ENCODE peak calls at places on chromosomes 7 and 10, in ten cellular contexts. W, T, F, M, P, I, V, J, R and Y are unnamed samples.

GRCh38 chr7:116188-116981 is 76.0 kb upstream of the FAM20C start:
- DNase-seq in W (no peak), T (no peak), F (no peak), M (no peak), P (no peak), I (no peak), V (no peak), J (no peak), R (no peak), Y (no peak)

GRCh38 chr10:79298403-79299244 is 48.6 kb upstream of the PPIF start:
- DNase-seq in W (peak; percentile 68), T (no peak), F (peak; percentile 86), M (peak; percentile 77), P (peak; percentile 87), I (no peak), V (peak; percentile 74), J (peak; percentile 82), R (peak; percentile 99), Y (no peak)

GRCh38 chr10:21087476-21087875 is 190.4 kb upstream of the NEBL start:
- DNase-seq in W (no peak), T (no peak), F (no peak), M (no peak), P (no peak), I (no peak), V (no peak), J (no peak), R (no peak), Y (no peak)

GRCh38 chr7:151115836-151116418 is 29.7 kb downstream of the AGAP3 start:
- DNase-seq in W (peak; percentile 84), T (peak; percentile 92), F (no peak), M (peak; percentile 86), P (no peak), I (no peak), V (no peak), J (no peak), R (no peak), Y (no peak)

GRCh38 chr10:133567119-133567518 is 1.7 kb upstream of the SYCE1 start:
- DNase-seq in W (no peak), T (peak; percentile 54), F (no peak), M (no peak), P (no peak), I (no peak), V (no peak), J (no peak), R (no peak), Y (no peak)

GRCh38 chr7:102874166-102874829 is 38.5 kb upstream of the LRRC17 start:
- DNase-seq in W (no peak), T (no peak), F (peak; percentile 46), M (no peak), P (peak; percentile 78), I (no peak), V (no peak), J (no peak), R (peak; percentile 94), Y (peak; percentile 75)

GRCh38 chr7:134777470-134777869 is 2.0 kb upstream of the CALD1 start:
- DNase-seq in W (no peak), T (no peak), F (no peak), M (no peak), P (peak; percentile 35), I (no peak), V (no peak), J (no peak), R (peak; percentile 62), Y (no peak)

GRCh38 chr7:1458676-1459511 is at the start of gene MICALL2:
- DNase-seq in W (peak; percentile 80), T (peak; percentile 96), F (peak; percentile 62), M (peak; percentile 90), P (peak; percentile 84), I (peak; percentile 16), V (peak; percentile 92), J (peak; percentile 57), R (peak; percentile 85), Y (no peak)

GRCh38 chr7:9189683-9190082 is 756.3 kb downstream of the NXPH1 start:
- DNase-seq in W (no peak), T (no peak), F (no peak), M (no peak), P (no peak), I (no peak), V (no peak), J (no peak), R (no peak), Y (no peak)

GRCh38 chr7:139775829-139776266 is 1.9 kb downstream of the HIPK2 start:
- DNase-seq in W (peak; percentile 82), T (peak; percentile 88), F (peak; percentile 61), M (no peak), P (peak; percentile 90), I (peak; percentile 74), V (peak; percentile 64), J (peak; percentile 47), R (peak; percentile 85), Y (peak; percentile 87)

GRCh38 chr10:21722209-21722608 is 188.2 kb downstream of the MLLT10 start:
- DNase-seq in W (no peak), T (no peak), F (no peak), M (no peak), P (no peak), I (no peak), V (no peak), J (no peak), R (no peak), Y (no peak)

GRCh38 chr10:77290528-77291155 is 347.0 kb downstream of the KCNMA1 start:
- DNase-seq in W (no peak), T (no peak), F (no peak), M (no peak), P (peak; percentile 68), I (no peak), V (no peak), J (no peak), R (peak; percentile 93), Y (peak; percentile 5)

GRCh38 chr10:44911081-44911540 is at the start of gene TMEM72:
- DNase-seq in W (peak; percentile 80), T (no peak), F (no peak), M (peak; percentile 84), P (no peak), I (no peak), V (no peak), J (no peak), R (no peak), Y (no peak)

GRCh38 chr7:141557360-141557759 is 6.2 kb downstream of the AGK start:
- DNase-seq in W (no peak), T (no peak), F (no peak), M (no peak), P (no peak), I (no peak), V (no peak), J (no peak), R (no peak), Y (peak; percentile 24)

GRCh38 chr10:70903262-70903921 is 15.0 kb upstream of the PCBD1 start:
- DNase-seq in W (peak; percentile 59), T (no peak), F (no peak), M (peak; percentile 48), P (peak; percentile 58), I (peak; percentile 59), V (peak; percentile 77), J (no peak), R (peak; percentile 44), Y (peak; percentile 37)

GRCh38 chr10:21299330-21299729 is 226.2 kb downstream of the SKIDA1 start:
- DNase-seq in W (no peak), T (no peak), F (no peak), M (no peak), P (no peak), I (no peak), V (no peak), J (no peak), R (no peak), Y (no peak)

GRCh38 chr10:1185911-1186692 is 129.9 kb downstream of the WDR37 start:
- DNase-seq in W (no peak), T (no peak), F (no peak), M (peak; percentile 73), P (no peak), I (no peak), V (peak; percentile 41), J (no peak), R (no peak), Y (no peak)
- TF ChIP-seq CTCF in W (no peak), T (no peak), F (no peak), M (no peak), P (no peak), I (no peak), V (no peak), J (no peak), R (no peak), Y (no peak)

DNA sequence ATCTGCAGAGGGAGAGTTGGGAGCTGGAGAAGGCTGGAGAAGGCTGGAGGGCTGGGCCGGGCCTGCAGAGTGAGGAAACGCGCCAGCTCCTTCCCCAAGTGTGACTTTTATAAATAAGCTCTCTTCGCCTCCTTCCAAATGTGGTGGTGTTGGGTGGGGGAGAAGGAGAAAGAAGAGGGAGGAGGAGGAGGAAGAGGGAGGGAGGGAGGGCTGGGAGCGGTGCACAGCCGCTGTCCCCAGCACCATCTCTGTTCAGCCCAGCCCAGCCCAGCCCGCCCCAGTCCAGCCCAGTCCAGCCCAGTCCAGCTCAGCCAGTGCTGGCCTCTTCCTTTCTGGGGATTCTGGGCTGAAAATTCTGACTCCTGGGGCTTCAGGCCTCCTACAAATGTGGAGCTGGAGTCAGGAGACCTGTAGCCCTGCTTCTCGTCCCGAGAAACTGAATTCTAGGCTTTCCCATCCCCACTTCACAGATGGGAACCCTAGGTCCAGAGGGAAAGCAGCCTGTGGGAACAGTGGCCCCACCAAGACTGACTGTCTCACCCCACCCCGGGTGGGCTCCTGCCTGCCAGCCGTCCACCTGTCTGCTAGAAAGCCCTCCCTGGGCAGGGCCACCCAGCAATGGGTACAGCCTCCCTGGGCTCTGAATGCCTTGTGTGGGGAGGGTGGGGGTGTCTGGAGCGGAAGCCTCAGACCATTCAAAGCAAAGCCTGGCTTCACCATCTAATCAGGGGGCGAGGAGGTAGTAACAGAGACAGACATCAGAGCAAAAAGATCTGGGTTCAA is 2.3 kb downstream of the STX1A start:
- DNase-seq in W (no peak), T (no peak), F (no peak), M (no peak), P (no peak), I (no peak), V (no peak), J (no peak), R (peak; percentile 26), Y (no peak)
- H3K4me3 ChIP-seq in W (no peak overlapping the region), T (no peak overlapping the region), F (peak overlapping the region; percentile 61), M (no peak overlapping the region), P (peak overlapping the region; percentile 81), I (no peak overlapping the region), V (no peak overlapping the region), J (peak overlapping the region; percentile 93), R (no peak overlapping the region), Y (no peak overlapping the region)

GRCh38 chr7:123538189-123538714 is 3.9 kb upstream of the IQUB start:
- DNase-seq in W (no peak), T (no peak), F (peak; percentile 33), M (no peak), P (peak; percentile 72), I (no peak), V (no peak), J (no peak), R (peak; percentile 90), Y (no peak)
- TF ChIP-seq CTCF in W (no peak), T (no peak), F (no peak), M (no peak), P (no peak), I (no peak), V (no peak), J (no peak), R (no peak), Y (no peak)

DNA sequence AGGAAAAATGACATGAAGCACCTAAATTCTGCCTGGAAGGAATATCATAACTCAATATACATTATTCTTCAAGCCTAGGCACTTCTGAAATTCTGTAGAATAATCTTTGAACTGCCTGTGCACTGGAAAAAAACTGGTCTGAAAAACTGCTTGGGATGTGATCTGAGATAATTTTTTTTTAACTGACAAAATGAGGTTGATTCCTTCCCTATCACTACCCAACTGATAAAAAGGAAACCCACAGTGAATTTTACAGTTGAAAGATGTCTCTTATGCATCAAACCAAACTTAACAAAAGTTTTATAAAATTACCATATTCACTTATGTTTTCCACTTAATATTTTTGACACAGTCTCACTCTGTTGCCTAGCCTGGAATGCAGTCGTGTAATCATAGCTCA is 67.2 kb upstream of the FAM133B start:
- DNase-seq in W (no peak), T (no peak), F (no peak), M (no peak), P (no peak), I (no peak), V (no peak), J (no peak), R (no peak), Y (no peak)
- H3K4me3 ChIP-seq in W (no peak overlapping the region), T (no peak overlapping the region), F (no peak overlapping the region), M (no peak overlapping the region), P (no peak overlapping the region), I (no peak overlapping the region), V (no peak overlapping the region), J (no peak overlapping the region), R (no peak overlapping the region), Y (no peak overlapping the region)